ENCODE peak calls at places on chromosomes 16 and 17, in five cellular contexts. S is endothelial cell, M is colonic mucosa, P is HFFc6, I is left ventricle myocardium inferior. O is an unnamed sample.

GRCh38 chr17:16872836-16873653 is 98.9 kb downstream of the TNFRSF13B start:
- DNase-seq in S (peak; percentile 58), M (peak; percentile 64), P (no peak), I (no peak), O (peak; percentile 50)

GRCh38 chr16:14520753-14521152 is 109.3 kb downstream of the PARN start:
- DNase-seq in S (no peak), M (no peak), P (no peak), I (no peak), O (no peak)

GRCh38 chr17:40362696-40363479 is 1.6 kb downstream of the GJD3 start:
- DNase-seq in S (peak; percentile 88), M (peak; percentile 81), P (peak; percentile 64), I (peak; percentile 58), O (peak; percentile 74)

GRCh38 chr16:57720142-57720575 is 15.4 kb upstream of the KATNB1 start:
- DNase-seq in S (peak; percentile 79), M (peak; percentile 53), P (peak; percentile 47), I (no peak), O (peak; percentile 69)

GRCh38 chr17:57894848-57895247 is 45.0 kb upstream of the MRPS23 start:
- DNase-seq in S (no peak), M (no peak), P (no peak), I (no peak), O (no peak)

GRCh38 chr16:27539636-27540035 is 10.1 kb downstream of the GTF3C1 start:
- DNase-seq in S (no peak), M (no peak), P (no peak), I (no peak), O (no peak)

GRCh38 chr17:74512624-74513084 is 18.6 kb downstream of the CD300LB start:
- DNase-seq in S (no peak), M (no peak), P (peak; percentile 1), I (no peak), O (no peak)

GRCh38 chr16:72125635-72126428 is 32.2 kb downstream of the DHX38 start:
- DNase-seq in S (no peak), M (peak; percentile 34), P (no peak), I (no peak), O (no peak)

GRCh38 chr17:58329808-58330543 is 1.4 kb upstream of the TSPOAP1 start:
- DNase-seq in S (no peak), M (no peak), P (no peak), I (no peak), O (no peak)

GRCh38 chr16:83995756-83996155 is 27.7 kb downstream of the NECAB2 start:
- DNase-seq in S (no peak), M (peak; percentile 29), P (no peak), I (peak; percentile 29), O (no peak)

GRCh38 chr16:72884573-72884972 is 163.4 kb downstream of the ZFHX3 start:
- DNase-seq in S (no peak), M (no peak), P (no peak), I (no peak), O (no peak)

GRCh38 chr17:80527016-80527645 is 17.5 kb upstream of the RPTOR start:
- DNase-seq in S (no peak), M (no peak), P (peak; percentile 43), I (no peak), O (no peak)

GRCh38 chr16:58377932-58378331 is 14.3 kb upstream of the GINS3 start:
- DNase-seq in S (no peak), M (no peak), P (peak; percentile 24), I (no peak), O (no peak)

GRCh38 chr17:40068584-40068916 is 5.8 kb downstream of the THRA start:
- DNase-seq in S (no peak), M (no peak), P (no peak), I (no peak), O (no peak)

GRCh38 chr17:82645516-82645915 is 2.7 kb downstream of the WDR45B start:
- DNase-seq in S (no peak), M (no peak), P (no peak), I (no peak), O (no peak)

GRCh38 chr17:67151717-67152116 is 93.3 kb downstream of the HELZ start:
- DNase-seq in S (no peak), M (no peak), P (peak; percentile 72), I (no peak), O (no peak)

GRCh38 chr16:35221482-35222185 is 1762.2 kb downstream of the TP53TG3F start:
- DNase-seq in S (no peak), M (no peak), P (no peak), I (no peak), O (no peak)

GRCh38 chr17:10635290-10635689 is 21.8 kb downstream of the MYH3 start:
- DNase-seq in S (no peak), M (no peak), P (no peak), I (no peak), O (no peak)

GRCh38 chr17:79017546-79017945 is 6.4 kb upstream of the C1QTNF1 start:
- DNase-seq in S (no peak), M (no peak), P (no peak), I (no peak), O (no peak)

GRCh38 chr17:9725575-9725974 is 65.8 kb downstream of the DHRS7C start:
- DNase-seq in S (no peak), M (no peak), P (no peak), I (no peak), O (peak; percentile 41)

GRCh38 chr16:73949574-73950348 is 346.9 kb upstream of the PSMD7 start:
- DNase-seq in S (no peak), M (no peak), P (peak; percentile 85), I (no peak), O (no peak)

GRCh38 chr17:80879723-80880649 is 111.7 kb upstream of the CHMP6 start:
- DNase-seq in S (no peak), M (no peak), P (no peak), I (peak; percentile 7), O (peak; percentile 20)

GRCh38 chr17:44909681-44910144 is 5.6 kb downstream of the GFAP start:
- DNase-seq in S (no peak), M (no peak), P (peak; percentile 88), I (no peak), O (no peak)
- TF ChIP-seq CTCF in S (no peak), M (no peak), P (no peak), I (no peak), O (no peak)

DNA sequence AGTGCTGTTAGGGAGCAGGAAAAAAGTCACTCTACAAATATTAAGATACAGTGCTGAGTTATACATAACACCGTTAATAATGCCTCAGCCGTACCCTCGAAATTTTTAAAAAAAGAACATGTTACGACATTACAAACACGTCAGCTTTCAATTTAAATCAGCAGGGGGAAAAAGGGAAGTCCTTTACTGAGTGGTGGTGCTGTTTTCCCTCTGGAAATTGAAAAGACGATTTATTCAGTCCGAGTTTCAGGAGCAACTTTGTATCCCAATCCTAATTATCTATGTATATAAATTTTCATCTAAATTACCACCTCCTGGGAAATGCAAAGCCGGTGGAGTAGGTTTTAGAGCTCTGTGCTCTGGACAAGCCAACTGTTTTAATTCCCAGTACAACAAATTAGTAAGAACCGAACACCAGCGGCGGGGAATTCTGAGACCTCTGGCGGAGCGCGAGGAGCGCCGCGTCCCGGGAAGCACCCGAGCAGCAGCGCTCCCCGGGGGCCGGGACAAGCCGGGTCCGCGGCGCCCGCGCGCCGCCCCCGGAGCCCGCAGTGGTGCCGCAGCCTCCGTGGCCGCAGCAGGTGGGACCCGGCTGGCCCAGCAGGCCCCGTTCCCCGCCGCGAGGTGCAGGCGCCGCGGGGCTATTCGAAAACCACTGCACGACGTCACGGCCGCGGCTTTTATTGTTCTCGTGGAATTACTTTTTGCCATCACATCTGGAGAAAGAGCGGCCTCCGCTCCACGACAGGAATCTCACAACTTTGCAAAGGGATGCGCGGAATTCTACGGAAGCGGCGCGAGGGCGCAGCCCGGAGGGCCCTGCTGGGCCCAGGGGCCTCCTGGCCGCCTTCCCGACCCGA is 1.0 kb downstream of the NETO2 start:
- DNase-seq in S (no peak), M (peak; percentile 28), P (peak; percentile 10), I (peak; percentile 25), O (no peak)
- TF ChIP-seq CTCF in S (no peak), M (no peak), P (no peak), I (no peak), O (no peak)

DNA sequence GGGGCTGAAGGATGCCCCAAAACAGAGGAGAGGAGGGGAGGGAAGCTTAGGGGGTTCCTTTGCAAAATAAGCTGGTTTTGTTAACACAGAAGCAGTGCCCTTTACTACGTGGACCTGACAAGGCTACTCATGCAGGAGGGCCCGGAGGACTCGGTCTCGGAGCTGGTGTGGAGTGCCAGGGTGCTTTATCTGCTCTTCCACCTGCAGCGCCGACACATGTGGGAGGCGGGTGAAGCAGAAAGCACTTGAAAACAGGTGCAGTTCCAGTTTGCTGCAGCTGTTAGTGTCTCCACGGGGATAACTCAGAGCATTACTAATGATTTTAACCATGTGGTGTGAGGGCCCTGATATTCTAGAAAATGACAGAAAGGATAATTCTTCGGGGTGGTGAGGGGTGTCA is 35.0 kb upstream of the MNT start:
- DNase-seq in S (no peak), M (no peak), P (no peak), I (no peak), O (no peak)
- TF ChIP-seq CTCF in S (no peak), M (no peak), P (no peak), I (no peak), O (no peak)

GRCh38 chr16:50153648-50154368 is 702 bp downstream of the TENT4B start:
- DNase-seq in S (peak; percentile 47), M (peak; percentile 42), P (no peak), I (peak; percentile 46), O (peak; percentile 20)
- TF ChIP-seq CTCF in S (no peak), M (no peak), P (no peak), I (no peak), O (no peak)

GRCh38 chr16:30656974-30657865 is 1.0 kb upstream of the FBRS start:
- DNase-seq in S (no peak), M (no peak), P (no peak), I (no peak), O (no peak)

GRCh38 chr16:30660424-30661251 is 2.4 kb downstream of the FBRS start:
- DNase-seq in S (no peak), M (peak; percentile 89), P (no peak), I (no peak), O (no peak)

GRCh38 chr16:30658731-30659506 is 688 bp downstream of the FBRS start:
- DNase-seq in S (peak; percentile 68), M (peak; percentile 84), P (peak; percentile 94), I (peak; percentile 76), O (no peak)

GRCh38 chr16:30657866-30658730 is at the start of gene FBRS:
- DNase-seq in S (peak; percentile 98), M (peak; percentile 100), P (peak; percentile 100), I (peak; percentile 100), O (peak; percentile 99)

GRCh38 chr16:30659507-30660423 is 1.5 kb downstream of the FBRS start:
- DNase-seq in S (no peak), M (peak; percentile 56), P (no peak), I (no peak), O (no peak)
- TF ChIP-seq CTCF in S (no peak), M (no peak), P (peak; percentile 52), I (no peak), O (no peak)

DNA sequence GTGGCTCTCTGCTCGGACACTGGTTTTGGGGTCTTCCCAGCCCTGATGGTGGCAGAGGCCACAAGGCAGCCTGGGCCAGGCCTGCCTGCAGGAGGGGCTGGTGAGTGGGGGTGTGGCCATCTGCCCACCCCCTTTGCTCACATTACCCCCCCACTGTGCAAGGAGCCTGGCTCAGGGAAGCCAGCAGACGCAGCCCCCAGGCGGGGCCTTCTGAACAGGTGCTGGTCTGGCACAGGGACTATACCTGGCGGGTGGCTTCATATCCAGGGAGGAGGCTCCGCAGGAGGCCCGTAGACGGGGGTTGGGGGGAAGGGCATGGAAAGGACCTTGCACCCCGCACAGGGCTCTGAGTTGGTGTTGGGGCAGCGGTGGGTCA is 10.7 kb upstream of the ZFPM1 start:
- DNase-seq in S (no peak), M (no peak), P (no peak), I (no peak), O (no peak)
- TF ChIP-seq CTCF in S (no peak), M (no peak), P (no peak), I (no peak), O (no peak)